ENCODE peak calls at places on chromosomes 5 and 9, in nine cellular contexts. J is DMS153; A is cardiac fibroblast; Z is occipital lobe; Y is CD8-positive, alpha-beta memory T cell; D is psoas muscle; T is T follicular helper cell; F is Right ventricle myocardium superior; V is COLO829. H is an unnamed sample.

GRCh38 chr5:86143837-86144236 is 473.9 kb upstream of the COX7C start:
- DNase-seq in J (no peak), A (peak), Z (no peak), Y (no peak), D (no peak), T (no peak), F (peak), V (no peak), H (no peak)

GRCh38 chr5:139395844-139396640 is 1.1 kb upstream of the PROB1 start:
- DNase-seq in J (no peak), A (no peak), Z (no peak), Y (no peak), D (peak), T (no peak), F (no peak), V (no peak), H (no peak)

GRCh38 chr9:131517761-131518190 is 13.3 kb downstream of the UCK1 start:
- DNase-seq in J (no peak), A (no peak), Z (no peak), Y (no peak), D (no peak), T (no peak), F (peak), V (no peak), H (no peak)

GRCh38 chr5:80959768-80960442 is at the start of gene RASGRF2:
- DNase-seq in J (no peak), A (no peak), Z (peak), Y (peak), D (peak), T (peak), F (peak), V (no peak), H (no peak)

GRCh38 chr5:42791151-42791550 is 20.5 kb downstream of the SELENOP start:
- DNase-seq in J (peak), A (no peak), Z (no peak), Y (no peak), D (no peak), T (no peak), F (no peak), V (no peak), H (no peak)

GRCh38 chr5:994821-995220 is 13.8 kb upstream of the NKD2 start:
- DNase-seq in J (no peak), A (no peak), Z (no peak), Y (no peak), D (no peak), T (no peak), F (peak), V (no peak), H (peak)

GRCh38 chr9:109311281-109311680 is 9.6 kb downstream of the EPB41L4B start:
- DNase-seq in J (no peak), A (no peak), Z (no peak), Y (no peak), D (no peak), T (no peak), F (no peak), V (no peak), H (no peak)

GRCh38 chr9:125904155-125904841 is 157.1 kb downstream of the PBX3 start:
- DNase-seq in J (peak), A (no peak), Z (no peak), Y (no peak), D (no peak), T (no peak), F (no peak), V (no peak), H (no peak)

GRCh38 chr5:135977375-135977928 is 22.7 kb upstream of the LECT2 start:
- DNase-seq in J (no peak), A (peak), Z (no peak), Y (peak), D (peak), T (peak), F (peak), V (no peak), H (no peak)

GRCh38 chr9:21841133-21841532 is 38.7 kb downstream of the MTAP start:
- DNase-seq in J (no peak), A (no peak), Z (no peak), Y (no peak), D (no peak), T (no peak), F (no peak), V (no peak), H (no peak)

GRCh38 chr9:77898864-77899263 is 132.7 kb downstream of the GNAQ start:
- DNase-seq in J (peak), A (no peak), Z (no peak), Y (no peak), D (no peak), T (no peak), F (no peak), V (no peak), H (no peak)

GRCh38 chr5:53358794-53359193 is 121.6 kb upstream of the FST start:
- DNase-seq in J (no peak), A (peak), Z (no peak), Y (no peak), D (no peak), T (no peak), F (no peak), V (no peak), H (no peak)

GRCh38 chr5:72608297-72608696 is 101.1 kb upstream of the ZNF366 start:
- DNase-seq in J (no peak), A (peak), Z (no peak), Y (no peak), D (no peak), T (no peak), F (no peak), V (no peak), H (no peak)